ENCODE peak calls at places on chromosomes 5 and 9, in nine cellular contexts. A, O, C, S, B, P, X, K and M are unnamed samples.

GRCh38 chr9:36461341-36461740 is 61.3 kb upstream of the RNF38 start:
- DNase-seq in B (no peak), A (peak), P (no peak), K (peak), S (no peak), C (no peak), X (no peak), O (peak), M (no peak)

GRCh38 chr5:120017523-120017922 is 388.2 kb downstream of the FAM170A start:
- DNase-seq in S (peak), O (no peak), C (no peak), B (no peak), P (no peak), X (no peak), A (peak), K (peak), M (peak)

GRCh38 chr9:136903041-136903554 is 16.8 kb downstream of the TRAF2 start:
- DNase-seq in C (no peak), O (no peak), X (no peak), P (no peak), A (no peak), S (peak), K (no peak), B (no peak), M (no peak)

GRCh38 chr5:64899838-64900237 is 131.1 kb downstream of the CWC27 start:
- DNase-seq in S (no peak), X (no peak), B (no peak), O (no peak), P (no peak), A (no peak), K (no peak), C (no peak), M (no peak)

GRCh38 chr9:133064241-133065069 is 2.7 kb downstream of the CEL start:
- DNase-seq in P (no peak), K (no peak), C (no peak), B (no peak), X (no peak), S (no peak), A (no peak), O (no peak), M (no peak)

GRCh38 chr5:151449836-151450235 is 2.4 kb downstream of the SLC36A1 start:
- DNase-seq in K (no peak), B (no peak), C (no peak), X (no peak), P (no peak), O (no peak), A (no peak), S (no peak), M (no peak)

GRCh38 chr9:129145841-129146292 is 32.2 kb downstream of the IER5L start:
- DNase-seq in B (peak), A (peak), K (peak), O (peak), X (no peak), P (peak), C (no peak), S (peak), M (no peak)

GRCh38 chr9:95061916-95062600 is 255.5 kb downstream of the FANCC start:
- DNase-seq in O (no peak), K (no peak), S (no peak), A (no peak), C (no peak), P (no peak), X (no peak), B (no peak), M (no peak)

GRCh38 chr9:107348836-107349235 is 65.8 kb downstream of the RAD23B start:
- DNase-seq in C (no peak), B (no peak), A (no peak), O (no peak), S (no peak), K (no peak), P (no peak), X (no peak), M (no peak)

GRCh38 chr5:115586525-115587146 is 15.6 kb downstream of the TICAM2 start:
- DNase-seq in P (peak), S (no peak), K (peak), O (peak), B (peak), X (no peak), C (no peak), A (peak), M (peak)

GRCh38 chr5:96973561-96974401 is 37.9 kb downstream of the LNPEP start:
- DNase-seq in A (no peak), K (no peak), X (no peak), C (no peak), P (no peak), S (no peak), O (no peak), B (no peak), M (no peak)

GRCh38 chr5:11384441-11385250 is 519.6 kb downstream of the CTNND2 start:
- DNase-seq in O (no peak), A (no peak), X (no peak), S (no peak), P (peak), C (peak), K (no peak), B (peak), M (no peak)

GRCh38 chr9:129547869-129548570 is 72.9 kb downstream of the C9orf50 start:
- DNase-seq in C (no peak), O (no peak), S (no peak), A (no peak), B (no peak), K (no peak), X (no peak), P (no peak), M (no peak)

GRCh38 chr9:20693068-20693467 is 9.0 kb downstream of the FOCAD start:
- DNase-seq in C (no peak), S (no peak), A (peak), X (no peak), P (no peak), K (peak), B (peak), O (no peak), M (no peak)

GRCh38 chr5:33032161-33033085 is 321.3 kb downstream of the NPR3 start:
- DNase-seq in P (no peak), A (peak), K (peak), B (peak), X (no peak), O (peak), C (no peak), S (peak), M (no peak)

GRCh38 chr9:83432877-83433276 is 105.3 kb downstream of the FRMD3 start:
- DNase-seq in C (no peak), A (no peak), S (no peak), K (no peak), O (no peak), B (no peak), X (no peak), P (no peak), M (no peak)

GRCh38 chr9:115022760-115023434 is 92.5 kb upstream of the TNFSF8 start:
- DNase-seq in O (peak), X (no peak), B (no peak), C (no peak), K (peak), A (peak), S (peak), P (no peak), M (no peak)

GRCh38 chr5:43753069-43753468 is 150.1 kb downstream of the NNT start:
- DNase-seq in B (no peak), O (no peak), S (no peak), A (no peak), K (no peak), C (no peak), X (no peak), P (no peak), M (no peak)

GRCh38 chr5:10030219-10030831 is 219.4 kb downstream of the ATPSCKMT start:
- DNase-seq in K (peak), A (peak), C (peak), B (peak), X (no peak), O (peak), S (peak), P (peak), M (no peak)
- TF ChIP-seq CTCF in K (peak), A (peak), C (peak), B (peak), X (no peak), O (peak), S (peak), P (peak), M (no peak)

GRCh38 chr5:93583799-93584530 is 943 bp downstream of the NR2F1 start:
- DNase-seq in P (peak), O (no peak), B (peak), X (no peak), S (no peak), A (peak), K (no peak), C (peak), M (peak)

GRCh38 chr5:93581738-93582414 is 857 bp upstream of the NR2F1-AS1 start:
- DNase-seq in P (peak), A (peak), S (peak), B (no peak), O (peak), K (peak), C (no peak), X (no peak), M (no peak)

GRCh38 chr5:93583525-93583798 is 440 bp downstream of the NR2F1 start:
- DNase-seq in O (no peak), B (no peak), A (peak), S (no peak), C (no peak), X (no peak), K (peak), P (no peak), M (no peak)

GRCh38 chr5:93584531-93585053 is 1.6 kb downstream of the NR2F1 start:
- DNase-seq in B (no peak), O (peak), K (peak), P (peak), X (no peak), S (no peak), A (no peak), C (no peak), M (no peak)

DNA sequence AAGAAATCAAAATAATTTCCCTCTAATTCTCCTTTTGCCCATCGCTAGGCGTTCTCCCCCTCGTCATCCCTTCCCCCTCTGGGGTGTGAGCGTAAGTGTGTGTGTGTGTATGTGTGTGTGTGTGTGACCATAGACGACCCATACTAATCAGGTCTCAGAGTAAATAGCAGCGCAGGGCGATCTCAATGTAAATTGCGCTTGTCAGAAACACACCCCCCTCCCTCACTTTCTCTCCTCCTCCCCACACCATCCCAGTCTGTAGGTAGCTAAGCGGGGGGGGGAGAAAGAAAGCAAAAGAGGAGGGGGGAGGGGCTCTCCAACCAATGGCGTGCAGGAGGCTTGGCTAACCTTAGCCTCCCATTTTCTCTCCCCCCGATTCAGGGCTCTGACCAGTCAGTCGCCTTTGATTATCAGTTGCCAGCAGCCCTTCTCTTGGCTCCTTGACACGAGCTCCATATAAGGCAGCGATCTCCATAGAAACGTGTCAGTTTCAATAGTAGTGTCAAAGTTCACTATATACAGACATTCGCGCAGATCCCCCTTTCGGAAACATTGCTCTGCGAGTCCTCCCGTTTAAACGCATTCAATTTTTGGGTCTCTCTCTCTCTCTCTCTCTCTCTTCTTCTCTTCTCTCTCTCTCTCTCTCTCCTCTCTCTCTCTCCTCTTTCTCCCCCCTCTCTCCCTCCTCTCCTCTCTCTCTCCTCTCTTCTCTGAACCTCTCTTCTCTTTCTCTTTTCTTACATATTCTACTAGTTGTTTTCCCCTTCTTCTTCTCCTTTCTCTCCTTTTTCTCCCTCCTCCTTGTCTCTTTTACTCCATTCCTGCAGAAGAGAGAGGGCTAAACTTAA is at the start of gene NR2F1:
- DNase-seq in B (peak), C (no peak), S (peak), K (peak), X (no peak), P (peak), O (peak), A (peak), M (peak)
- TF ChIP-seq CTCF in B (no peak), C (no peak), S (peak), K (no peak), X (no peak), P (peak), O (no peak), A (no peak), M (no peak)

DNA sequence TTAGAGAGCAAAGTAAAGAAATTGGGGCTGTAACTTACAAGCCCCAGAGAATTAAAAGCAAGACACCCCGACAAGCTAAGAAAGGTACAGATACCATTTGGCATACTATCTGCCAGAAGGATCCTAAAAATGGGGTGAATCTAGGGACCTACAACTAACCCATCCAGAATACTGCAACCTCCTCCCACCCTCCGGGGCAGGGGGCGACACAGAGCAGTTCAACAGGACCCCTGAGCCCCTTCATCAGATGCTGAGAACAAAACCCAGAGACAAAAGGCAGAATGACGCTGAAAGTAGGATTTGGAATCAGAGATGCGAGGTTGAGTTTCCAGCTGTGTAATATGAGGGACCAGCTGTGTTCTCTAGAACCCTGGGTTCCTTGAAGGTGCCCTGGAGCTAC is 71.2 kb downstream of the EPB41L4B start:
- DNase-seq in B (no peak), C (peak), O (no peak), P (peak), A (no peak), X (no peak), S (no peak), K (no peak), M (no peak)
- TF ChIP-seq CTCF in B (no peak), C (no peak), O (peak), P (peak), A (no peak), X (no peak), S (peak), K (peak), M (no peak)

GRCh38 chr9:89010526-89011089 is 19.3 kb downstream of the S1PR3 start:
- DNase-seq in A (no peak), O (no peak), X (no peak), S (no peak), C (no peak), P (peak), K (no peak), B (no peak), M (no peak)

GRCh38 chr9:89010056-89010455 is 18.8 kb downstream of the S1PR3 start:
- DNase-seq in X (no peak), B (no peak), S (no peak), P (no peak), O (no peak), K (no peak), A (no peak), C (no peak), M (no peak)

GRCh38 chr9:89007568-89007967 is 16.3 kb downstream of the S1PR3 start:
- DNase-seq in S (no peak), B (no peak), P (no peak), A (no peak), X (no peak), K (no peak), O (no peak), C (no peak), M (no peak)

GRCh38 chr9:89008346-89009048 is 17.2 kb downstream of the S1PR3 start:
- DNase-seq in P (no peak), C (no peak), O (no peak), X (no peak), B (no peak), S (no peak), A (no peak), K (no peak), M (no peak)

GRCh38 chr9:89009049-89009840 is 18.0 kb downstream of the S1PR3 start:
- DNase-seq in A (no peak), K (no peak), B (no peak), P (no peak), C (no peak), S (no peak), O (no peak), X (no peak), M (no peak)
- TF ChIP-seq CTCF in A (no peak), K (peak), B (peak), P (no peak), C (no peak), S (peak), O (peak), X (no peak), M (no peak)

GRCh38 chr5:94692610-94693009 is 74.1 kb downstream of the SLF1 start:
- DNase-seq in O (no peak), K (no peak), S (no peak), C (no peak), X (no peak), A (no peak), P (no peak), B (no peak), M (no peak)

GRCh38 chr5:94691947-94692346 is 73.5 kb downstream of the SLF1 start:
- DNase-seq in O (peak), S (peak), A (peak), P (peak), K (peak), C (peak), B (peak), X (no peak), M (peak)

GRCh38 chr5:94693845-94694370 is 75.4 kb downstream of the SLF1 start:
- DNase-seq in A (no peak), P (no peak), X (no peak), O (no peak), S (no peak), B (no peak), K (no peak), C (no peak), M (no peak)

GRCh38 chr5:94694671-94695070 is 76.2 kb downstream of the SLF1 start:
- DNase-seq in C (no peak), S (no peak), K (peak), P (no peak), X (no peak), A (peak), O (peak), B (no peak), M (no peak)

GRCh38 chr5:94693043-94693822 is 74.8 kb downstream of the SLF1 start:
- DNase-seq in X (no peak), K (peak), S (peak), O (peak), C (no peak), P (peak), A (peak), B (peak), M (peak)
- TF ChIP-seq CTCF in X (peak), K (peak), S (peak), O (peak), C (no peak), P (peak), A (peak), B (peak), M (peak)

DNA sequence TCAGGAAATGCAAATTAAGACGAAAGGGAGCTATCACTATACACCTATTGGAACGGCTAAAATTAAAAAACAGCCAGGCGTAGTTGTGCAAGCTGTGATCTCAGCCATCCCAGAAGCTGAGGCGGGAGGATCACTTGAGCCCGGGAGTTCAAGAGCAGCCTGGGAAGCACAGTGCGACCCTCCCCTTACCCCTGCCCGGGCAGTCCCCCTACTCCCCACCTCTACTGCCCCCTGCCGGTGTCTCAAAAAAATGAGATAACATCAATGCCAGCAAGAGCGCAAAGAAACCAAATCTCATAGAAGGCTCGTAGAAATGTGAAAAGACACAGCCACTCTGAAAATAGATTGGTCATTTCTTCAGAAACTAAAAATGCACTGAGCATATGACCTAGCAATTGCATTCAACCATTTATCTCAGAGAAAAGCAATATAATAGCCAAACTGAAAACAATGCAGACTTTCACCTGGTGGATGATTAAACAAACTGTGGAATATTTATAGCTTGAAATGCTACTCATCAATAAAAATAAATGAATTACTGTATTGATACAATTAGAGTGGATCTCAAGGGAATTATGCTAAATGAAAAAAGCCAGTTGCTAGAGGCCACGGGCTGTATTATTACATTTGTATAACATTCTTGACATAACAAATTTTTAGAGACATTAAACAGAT is 20.6 kb downstream of the OR2V2 start:
- DNase-seq in P (peak), X (no peak), B (peak), O (no peak), S (no peak), A (no peak), K (no peak), C (peak), M (no peak)
- TF ChIP-seq CTCF in P (peak), X (no peak), B (peak), O (peak), S (peak), A (peak), K (peak), C (peak), M (peak)